ENCODE peak calls at places on chromosomes 4 and X, in six cellular contexts. Z, A, R, D, B and F are unnamed samples.

GRCh38 chr4:146214238-146214637 is at the start of gene REELD1:
- DNase-seq in Z (no peak), A (no peak), R (no peak), D (no peak), B (no peak), F (no peak)

GRCh38 chr4:1530356-1530755 is 124.1 kb upstream of the NKX1-1 start:
- DNase-seq in Z (no peak), A (no peak), R (no peak), D (no peak), B (no peak), F (no peak)

GRCh38 chrX:39518451-39519212 is 579.1 kb downstream of the BCOR start:
- DNase-seq in Z (no peak), A (peak; percentile 28), R (no peak), D (no peak), B (peak; percentile 66), F (peak; percentile 63)

GRCh38 chr4:186719925-186720694 is 3.5 kb downstream of the FAT1 start:
- DNase-seq in Z (no peak), A (no peak), R (no peak), D (no peak), B (no peak), F (no peak)

GRCh38 chrX:126847143-126847542 is 27.6 kb downstream of the PRR32 start:
- DNase-seq in Z (no peak), A (no peak), R (no peak), D (no peak), B (no peak), F (no peak)

GRCh38 chr4:149164282-149164681 is 651.4 kb downstream of the IQCM start:
- DNase-seq in Z (no peak), A (no peak), R (no peak), D (no peak), B (no peak), F (no peak)

GRCh38 chr4:126533176-126533575 is 1099.6 kb upstream of the INTU start:
- DNase-seq in Z (no peak), A (no peak), R (no peak), D (no peak), B (no peak), F (no peak)

GRCh38 chr4:60384475-60384874 is 815.7 kb upstream of the ADGRL3 start:
- DNase-seq in Z (no peak), A (no peak), R (no peak), D (no peak), B (no peak), F (no peak)

GRCh38 chr4:121939690-121940089 is 12.2 kb downstream of the TRPC3 start:
- DNase-seq in Z (no peak), A (no peak), R (no peak), D (no peak), B (no peak), F (no peak)

GRCh38 chr4:139014391-139015268 is 951 bp upstream of the NOCT start:
- DNase-seq in Z (no peak), A (no peak), R (no peak), D (no peak), B (peak; percentile 15), F (no peak)

GRCh38 chr4:177116161-177116560 is 193.5 kb upstream of the NEIL3 start:
- DNase-seq in Z (no peak), A (no peak), R (no peak), D (no peak), B (no peak), F (no peak)

GRCh38 chrX:153703036-153703370 is 15.3 kb downstream of the SLC6A8 start:
- DNase-seq in Z (no peak), A (peak; percentile 86), R (no peak), D (peak; percentile 73), B (peak; percentile 81), F (peak; percentile 93)

GRCh38 chr4:8028368-8028767 is 88.7 kb upstream of the AFAP1 start:
- DNase-seq in Z (no peak), A (no peak), R (no peak), D (no peak), B (no peak), F (no peak)

GRCh38 chr4:25767877-25768475 is 94.8 kb downstream of the SEL1L3 start:
- DNase-seq in Z (no peak), A (peak; percentile 42), R (no peak), D (peak; percentile 37), B (peak; percentile 42), F (peak; percentile 6)

GRCh38 chr4:100948911-100949310 is 398.4 kb downstream of the PPP3CA start:
- DNase-seq in Z (no peak), A (no peak), R (no peak), D (no peak), B (no peak), F (no peak)

GRCh38 chr4:176838611-176839411 is 46.1 kb upstream of the VEGFC start:
- DNase-seq in Z (no peak), A (no peak), R (no peak), D (no peak), B (no peak), F (no peak)

GRCh38 chr4:27381806-27382205 is 521.2 kb downstream of the STIM2 start:
- DNase-seq in Z (no peak), A (no peak), R (no peak), D (no peak), B (no peak), F (no peak)

GRCh38 chr4:102612824-102613366 is 111.7 kb downstream of the NFKB1 start:
- DNase-seq in Z (no peak), A (no peak), R (no peak), D (no peak), B (no peak), F (no peak)

GRCh38 chrX:1727531-1728027 is 112.7 kb downstream of the ASMT start:
- DNase-seq in Z (no peak), A (no peak), R (no peak), D (no peak), B (no peak), F (no peak)

GRCh38 chr4:3232871-3233271 is 16.1 kb upstream of the MSANTD1 start:
- DNase-seq in Z (no peak), A (no peak), R (no peak), D (no peak), B (no peak), F (no peak)
- TF ChIP-seq POLR2A in Z (no peak), A (no peak), R (no peak), D (no peak), B (no peak), F (no peak)

GRCh38 chrX:101932249-101932570 is 383 bp upstream of the ZMAT1 start:
- DNase-seq in Z (no peak), A (no peak), R (no peak), D (no peak), B (no peak), F (no peak)

GRCh38 chrX:101925733-101926132 is 6.1 kb downstream of the ZMAT1 start:
- DNase-seq in Z (no peak), A (no peak), R (no peak), D (no peak), B (no peak), F (no peak)

GRCh38 chrX:101931104-101931493 is 728 bp downstream of the ZMAT1 start:
- DNase-seq in Z (no peak), A (no peak), R (no peak), D (no peak), B (no peak), F (no peak)

DNA sequence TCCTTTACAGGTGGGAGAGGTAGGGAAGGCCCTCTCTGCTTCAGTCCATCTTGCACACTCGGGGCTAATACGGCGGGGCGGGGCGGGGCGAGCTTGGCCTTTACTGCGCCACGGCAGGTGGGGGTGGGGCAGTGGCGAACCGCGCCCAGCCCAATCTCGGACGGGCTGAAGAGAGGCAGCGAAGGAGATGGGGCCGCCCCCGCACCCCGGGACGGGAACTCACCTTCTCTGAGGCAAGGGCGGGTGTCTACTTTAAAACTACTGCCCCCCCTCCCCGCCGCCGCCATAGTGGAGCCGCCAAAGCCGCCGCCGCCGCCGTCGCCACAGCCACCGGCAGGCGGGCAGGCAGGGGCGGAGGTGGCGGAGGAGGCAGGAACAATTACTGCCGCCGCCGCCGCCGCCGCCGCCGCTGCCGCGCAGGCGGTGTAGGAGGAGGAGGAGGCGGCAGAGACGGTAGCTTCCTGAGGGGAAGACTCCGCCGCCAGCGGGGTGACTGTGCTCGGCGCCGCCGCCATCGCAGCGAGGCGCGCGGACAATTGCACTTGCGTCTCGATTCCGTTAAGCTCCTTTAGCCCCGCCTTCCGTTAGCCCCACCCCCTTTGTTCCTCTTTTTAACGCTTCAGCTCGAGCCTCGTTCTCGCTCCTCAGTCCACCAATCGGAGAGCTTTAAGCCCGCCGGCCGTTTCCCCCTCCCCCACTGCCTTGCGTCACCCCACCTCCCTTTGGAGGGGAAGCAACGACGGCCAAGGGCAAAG is at the start of gene ZMAT1:
- DNase-seq in Z (peak; percentile 95), A (peak; percentile 91), R (peak; percentile 96), D (peak; percentile 92), B (peak; percentile 96), F (peak; percentile 95)
- TF ChIP-seq POLR2A in Z (peak; percentile 82), A (peak; percentile 55), R (peak; percentile 58), D (peak; percentile 89), B (peak; percentile 93), F (peak; percentile 86)

DNA sequence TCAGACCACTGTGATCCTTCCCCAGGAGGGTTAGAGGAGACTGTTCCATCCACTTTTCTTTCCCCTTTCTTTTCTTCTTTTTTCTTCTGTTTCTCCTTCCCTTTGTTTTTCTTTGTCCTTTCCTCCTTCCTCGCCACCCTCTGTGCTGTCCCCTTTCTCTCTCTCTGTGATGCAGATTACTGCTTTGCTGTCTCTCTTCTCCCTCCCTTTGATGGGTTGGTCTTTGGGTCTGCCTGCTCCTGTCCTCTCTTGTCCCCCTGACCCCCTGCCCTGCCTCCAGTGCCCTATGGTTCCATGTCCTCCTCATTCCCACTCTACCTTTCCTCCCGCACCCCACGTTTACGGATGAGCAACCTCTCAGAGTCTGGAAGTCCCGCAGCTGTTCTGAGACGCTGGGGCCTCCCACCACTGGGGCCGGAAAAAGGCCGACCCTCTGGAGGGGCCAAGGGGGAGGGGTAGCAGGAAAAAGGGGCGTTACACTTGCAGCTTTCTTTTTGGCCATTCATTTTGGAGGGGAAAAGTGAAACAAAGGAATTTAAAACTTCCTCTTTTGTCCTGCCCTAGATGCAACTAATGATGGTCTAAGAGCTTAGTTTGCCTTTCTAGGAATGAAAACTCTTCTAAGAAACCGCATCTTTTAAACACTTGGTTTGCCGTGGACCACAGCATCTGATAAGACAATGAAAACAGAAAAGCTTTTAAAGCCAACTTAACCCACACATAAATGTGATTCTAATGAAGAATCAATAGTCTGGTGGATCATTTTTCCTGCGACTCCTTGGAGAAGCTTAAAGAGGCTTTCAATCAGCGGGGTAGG is 24.5 kb upstream of the TSR2 start:
- DNase-seq in Z (no peak), A (no peak), R (no peak), D (no peak), B (no peak), F (no peak)
- TF ChIP-seq POLR2A in Z (no peak), A (no peak), R (no peak), D (no peak), B (no peak), F (no peak)

DNA sequence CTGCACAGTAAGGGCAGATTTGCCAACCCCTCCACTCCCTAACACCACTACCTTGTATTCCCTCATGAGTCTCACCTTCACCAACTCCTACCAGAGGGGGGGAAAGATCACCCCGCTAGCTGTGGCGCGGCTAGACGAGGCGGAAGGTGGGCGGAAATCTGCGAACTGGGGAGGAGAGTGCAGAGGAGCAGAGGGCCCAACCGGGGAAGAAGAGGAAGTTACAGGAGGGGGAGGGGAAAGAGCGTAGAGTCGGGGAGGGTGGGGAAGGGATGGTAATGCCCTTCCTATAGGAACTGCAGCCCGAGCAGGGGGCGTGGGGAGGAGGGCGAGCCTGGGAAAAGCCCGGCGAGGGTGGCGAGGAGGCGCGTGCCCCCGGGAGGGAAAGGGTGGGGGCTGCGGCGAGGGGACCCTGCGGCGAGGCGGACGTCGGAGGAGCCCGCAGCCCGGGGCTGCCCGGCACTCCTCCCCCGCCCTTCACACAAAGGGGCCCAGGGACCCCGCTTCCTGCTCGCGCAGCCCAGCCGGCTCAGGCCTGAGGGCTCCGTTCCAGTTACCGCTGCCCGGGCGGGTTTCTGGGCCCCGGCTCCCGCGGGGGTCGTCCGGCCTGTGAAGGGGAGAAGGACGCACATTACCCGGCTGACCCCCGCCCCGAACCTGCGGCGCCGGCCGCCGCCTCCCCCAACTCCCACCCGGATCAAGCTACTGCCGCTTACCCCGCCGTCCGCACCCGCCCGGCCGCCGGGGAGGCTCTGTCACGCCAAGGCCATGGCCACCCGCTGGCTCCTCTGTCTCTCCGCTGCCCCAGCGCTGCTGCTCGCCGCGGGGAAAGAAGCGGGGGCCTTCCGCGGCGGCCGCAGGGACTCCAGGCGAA is 1.8 kb downstream of the RAP2C start:
- DNase-seq in Z (peak; percentile 78), A (peak; percentile 61), R (peak; percentile 78), D (peak; percentile 77), B (peak; percentile 60), F (peak; percentile 44)
- TF ChIP-seq POLR2A in Z (no peak), A (no peak), R (peak; percentile 30), D (peak; percentile 63), B (peak; percentile 49), F (peak; percentile 30)